ENCODE peak calls at places on chromosomes 16 and 17, in nine cellular contexts. Q is K562; G is activated CD8-positive, alpha-beta memory T cell treated with anti-CD3 and anti-CD28 coated beads for 4 hours; O is stimulated activated effector memory CD8-positive, alpha-beta T cell treated with anti-CD3 and anti-CD28 coated beads, Interleukin-12 subunit alpha, Interleukin-12 subunit beta, amount 100 ng/mL, for 72 hours; Z is activated naive CD4-positive, alpha-beta T cell; U is left colon; Y is stomach; N is HS-5; W is amniotic epithelial cell. M is an unnamed sample.

GRCh38 chr17:81556175-81556691 is 4.1 kb upstream of the FAAP100 start:
- DNase-seq in Q (no peak), G (no peak), O (no peak), Z (no peak), U (no peak), Y (no peak), N (no peak), W (no peak), M (peak)

GRCh38 chr17:50026901-50027638 is 28.8 kb upstream of the ITGA3 start:
- DNase-seq in Q (peak), G (peak), O (peak), Z (peak), U (peak), Y (peak), N (peak), W (peak), M (peak)

GRCh38 chr16:21656795-21657768 is 4.7 kb upstream of the IGSF6 start:
- DNase-seq in Q (peak), G (no peak), O (no peak), Z (no peak), U (no peak), Y (no peak), N (peak), W (peak), M (peak)

GRCh38 chr17:64992325-64992802 is 64.2 kb downstream of the GNA13 start:
- DNase-seq in Q (no peak), G (no peak), O (no peak), Z (no peak), U (no peak), Y (no peak), N (no peak), W (no peak), M (peak)

GRCh38 chr17:3647769-3648540 is 11.4 kb downstream of the CTNS start:
- DNase-seq in Q (no peak), G (no peak), O (no peak), Z (no peak), U (peak), Y (peak), N (no peak), W (peak), M (peak)

GRCh38 chr17:80961931-80962330 is 29.7 kb upstream of the CHMP6 start:
- DNase-seq in Q (no peak), G (no peak), O (no peak), Z (no peak), U (no peak), Y (no peak), N (no peak), W (no peak), M (peak)

GRCh38 chr16:49463529-49463928 is 89.9 kb downstream of the C16orf78 start:
- DNase-seq in Q (no peak), G (peak), O (peak), Z (peak), U (peak), Y (peak), N (no peak), W (no peak), M (no peak)

GRCh38 chr17:73308017-73308823 is 3.6 kb downstream of the CDC42EP4 start:
- DNase-seq in Q (peak), G (no peak), O (no peak), Z (no peak), U (peak), Y (peak), N (no peak), W (peak), M (no peak)

GRCh38 chr17:8794636-8795035 is 4.5 kb downstream of the MFSD6L start:
- DNase-seq in Q (no peak), G (no peak), O (no peak), Z (no peak), U (no peak), Y (no peak), N (no peak), W (no peak), M (no peak)

GRCh38 chr17:80195671-80196529 is 24.2 kb downstream of the SGSH start:
- DNase-seq in Q (peak), G (peak), O (peak), Z (peak), U (no peak), Y (no peak), N (no peak), W (no peak), M (no peak)

GRCh38 chr16:54422159-54422558 is 135.6 kb upstream of the IRX3 start:
- DNase-seq in Q (no peak), G (no peak), O (no peak), Z (no peak), U (no peak), Y (peak), N (no peak), W (peak), M (no peak)

GRCh38 chr16:88684569-88685155 is 1.6 kb downstream of the SNAI3 start:
- DNase-seq in Q (no peak), G (no peak), O (no peak), Z (no peak), U (no peak), Y (no peak), N (no peak), W (no peak), M (no peak)

GRCh38 chr16:85541619-85542547 is 71.2 kb upstream of the GSE1 start:
- DNase-seq in Q (no peak), G (no peak), O (no peak), Z (no peak), U (no peak), Y (no peak), N (no peak), W (no peak), M (no peak)

GRCh38 chr17:33233855-33234228 is 59.3 kb downstream of the ASIC2 start:
- DNase-seq in Q (no peak), G (no peak), O (no peak), Z (no peak), U (peak), Y (no peak), N (no peak), W (peak), M (no peak)

GRCh38 chr16:29231231-29231630 is 175.3 kb downstream of the NPIPB11 start:
- DNase-seq in Q (no peak), G (no peak), O (no peak), Z (no peak), U (no peak), Y (no peak), N (no peak), W (no peak), M (peak)

GRCh38 chr17:2041561-2042354 is at the start of gene OVCA2:
- DNase-seq in Q (peak), G (peak), O (peak), Z (peak), U (peak), Y (peak), N (peak), W (peak), M (peak)

GRCh38 chr17:78324391-78325075 is 35.3 kb downstream of the SOCS3 start:
- DNase-seq in Q (no peak), G (no peak), O (no peak), Z (no peak), U (peak), Y (no peak), N (no peak), W (peak), M (peak)

GRCh38 chr17:16044484-16044883 is 44.9 kb downstream of the TTC19 start:
- DNase-seq in Q (no peak), G (no peak), O (no peak), Z (no peak), U (no peak), Y (no peak), N (no peak), W (no peak), M (no peak)

GRCh38 chr16:20041924-20042596 is 31.6 kb downstream of the GPR139 start:
- DNase-seq in Q (no peak), G (no peak), O (no peak), Z (no peak), U (no peak), Y (no peak), N (no peak), W (no peak), M (no peak)

GRCh38 chr17:13420294-13421277 is 181.1 kb downstream of the HS3ST3A1 start:
- DNase-seq in Q (peak), G (no peak), O (no peak), Z (no peak), U (no peak), Y (no peak), N (peak), W (peak), M (no peak)

GRCh38 chr17:71184716-71185115 is 936.1 kb upstream of the SOX9 start:
- DNase-seq in Q (no peak), G (no peak), O (no peak), Z (no peak), U (no peak), Y (no peak), N (no peak), W (no peak), M (peak)

GRCh38 chr17:57629470-57629869 is 115.6 kb downstream of the CCDC182 start:
- DNase-seq in Q (no peak), G (no peak), O (no peak), Z (no peak), U (no peak), Y (no peak), N (no peak), W (no peak), M (no peak)

M was measured in myocyte.